ENCODE peak calls at places on chromosomes 11 and 22, in nine cellular contexts. Y is stimulated activated CD4-positive, alpha-beta T cell treated with anti-CD3 and anti-CD28 coated beads, Interleukin-4, amount 100 ng/mL, for 4 hours; O is glutamatergic neuron; I is stimulated activated CD8-positive, alpha-beta memory T cell treated with anti-CD3 and anti-CD28 coated beads, Interleukin-7, amount 100 ng/mL, for 24 hours; N is A549; F is nephron progenitor cell; Q is coronary artery; S is activated CD4-positive, CD25-positive, alpha-beta regulatory T cell; V is T-helper 1 cell. C is an unnamed sample.

GRCh38 chr11:35641206-35641885 is 21.2 kb upstream of the TRIM44 start:
- DNase-seq in N (no peak), F (no peak), I (no peak), O (no peak), Q (no peak), V (no peak), S (no peak), Y (no peak), C (no peak)

GRCh38 chr11:99422581-99423434 is 402.1 kb downstream of the CNTN5 start:
- DNase-seq in F (no peak), I (no peak), N (no peak), Y (no peak), V (no peak), O (no peak), S (no peak), Q (no peak), C (no peak)

GRCh38 chr22:17817511-17818065 is 43.3 kb upstream of the BID start:
- DNase-seq in Y (no peak), Q (no peak), O (no peak), F (no peak), S (no peak), V (no peak), I (no peak), N (no peak), C (no peak)

GRCh38 chr11:3164138-3164539 is 971 bp downstream of the OSBPL5 start:
- DNase-seq in Q (no peak), I (no peak), O (peak; percentile 39), V (no peak), N (no peak), F (no peak), Y (no peak), S (no peak), C (no peak)

GRCh38 chr11:109059402-109059801 is 362.6 kb upstream of the C11orf87 start:
- DNase-seq in V (no peak), Q (no peak), S (no peak), O (no peak), Y (no peak), I (no peak), N (no peak), F (no peak), C (no peak)

GRCh38 chr11:130313383-130314183 is 1.1 kb downstream of the ZBTB44 start:
- DNase-seq in Y (no peak), Q (no peak), S (no peak), O (no peak), V (peak; percentile 27), I (no peak), F (no peak), N (no peak), C (no peak)

GRCh38 chr11:68125164-68125563 is 4.0 kb upstream of the CHKA start:
- DNase-seq in Y (no peak), I (no peak), O (no peak), F (no peak), S (no peak), V (no peak), N (no peak), Q (no peak), C (no peak)

GRCh38 chr11:2526808-2527381 is 82.1 kb downstream of the KCNQ1 start:
- DNase-seq in S (no peak), N (no peak), Q (peak; percentile 72), O (peak; percentile 8), I (no peak), Y (no peak), V (no peak), F (peak; percentile 26), C (peak; percentile 37)

GRCh38 chr11:14819596-14819995 is 72.4 kb downstream of the CYP2R1 start:
- DNase-seq in N (no peak), V (no peak), O (no peak), S (no peak), I (no peak), F (no peak), Y (no peak), Q (no peak), C (no peak)

GRCh38 chr11:72939031-72939430 is 124.8 kb downstream of the ATG16L2 start:
- DNase-seq in N (no peak), O (no peak), Y (no peak), S (no peak), I (no peak), V (no peak), F (no peak), Q (no peak), C (no peak)

GRCh38 chr22:26199665-26200064 is 30.4 kb downstream of the SEZ6L start:
- DNase-seq in Q (no peak), O (no peak), Y (no peak), I (no peak), F (no peak), N (no peak), V (no peak), S (no peak), C (no peak)

GRCh38 chr11:57735655-57736298 is 5.5 kb upstream of the SELENOH start:
- DNase-seq in O (no peak), N (no peak), F (no peak), I (no peak), Q (no peak), V (no peak), Y (no peak), S (no peak), C (no peak)

GRCh38 chr11:17760102-17761029 is 25.8 kb downstream of the KCNC1 start:
- DNase-seq in Q (no peak), O (peak; percentile 53), F (peak; percentile 68), V (peak; percentile 19), S (no peak), Y (no peak), I (no peak), N (peak; percentile 57), C (no peak)

GRCh38 chr11:62856333-62856910 is 17.0 kb upstream of the WDR74 start:
- DNase-seq in F (no peak), Y (no peak), N (no peak), S (no peak), I (no peak), O (no peak), V (peak; percentile 40), Q (no peak), C (no peak)

GRCh38 chr11:45809456-45810395 is 4.8 kb downstream of the SLC35C1 start:
- DNase-seq in I (no peak), O (no peak), N (no peak), Q (peak; percentile 67), Y (no peak), V (peak; percentile 19), S (no peak), F (no peak), C (no peak)

GRCh38 chr11:20631525-20632168 is 32.2 kb downstream of the SLC6A5 start:
- DNase-seq in F (no peak), Q (no peak), Y (no peak), I (no peak), S (no peak), V (no peak), N (no peak), O (no peak), C (no peak)

GRCh38 chr11:17405232-17406005 is 17.0 kb upstream of the KCNJ11 start:
- DNase-seq in S (no peak), V (no peak), F (peak; percentile 37), I (no peak), Y (no peak), Q (peak; percentile 90), N (peak; percentile 64), O (peak; percentile 61), C (peak; percentile 24)

GRCh38 chr22:46829140-46829891 is 66.9 kb downstream of the TBC1D22A start:
- DNase-seq in I (no peak), N (peak; percentile 72), Y (no peak), V (no peak), O (no peak), S (no peak), F (no peak), Q (peak; percentile 19), C (no peak)

GRCh38 chr11:72114570-72114969 is 2.1 kb upstream of the ANAPC15 start:
- DNase-seq in V (no peak), I (no peak), F (no peak), Q (no peak), Y (no peak), S (no peak), O (no peak), N (no peak), C (no peak)

GRCh38 chr11:65925397-65925796 is 6.2 kb downstream of the DRAP1 start:
- DNase-seq in V (no peak), S (no peak), Q (no peak), O (no peak), N (no peak), F (no peak), Y (no peak), I (no peak), C (no peak)

GRCh38 chr11:68990995-68991780 is 10.4 kb upstream of the MRGPRD start:
- DNase-seq in F (no peak), I (no peak), Y (no peak), N (no peak), O (no peak), S (no peak), V (no peak), Q (no peak), C (no peak)

GRCh38 chr22:41285441-41285819 is 557 bp downstream of the RANGAP1 start:
- DNase-seq in I (peak; percentile 71), O (peak; percentile 83), S (peak; percentile 66), V (peak; percentile 90), F (peak; percentile 50), Y (peak; percentile 93), N (peak; percentile 61), Q (peak; percentile 79), C (no peak)

GRCh38 chr11:27304514-27304913 is 58.5 kb downstream of the CCDC34 start:
- DNase-seq in F (no peak), Q (no peak), N (no peak), V (no peak), Y (no peak), S (no peak), I (no peak), O (no peak), C (no peak)

GRCh38 chr11:36300651-36301050 is 4.6 kb downstream of the PRR5L start:
- DNase-seq in S (no peak), N (no peak), O (no peak), Q (no peak), I (no peak), F (no peak), V (no peak), Y (no peak), C (peak; percentile 26)

GRCh38 chr11:72080326-72081183 is at the start of the genes LRRC51 and NUMA1:
- DNase-seq in N (peak; percentile 100), F (peak; percentile 98), I (peak; percentile 96), O (peak; percentile 96), Q (peak; percentile 100), V (peak; percentile 100), Y (peak; percentile 100), S (peak; percentile 94), C (peak; percentile 99)

GRCh38 chr11:85965202-85965601 is 103.7 kb downstream of the PICALM start:
- DNase-seq in Y (no peak), Q (no peak), O (no peak), V (no peak), F (no peak), S (no peak), N (no peak), I (no peak), C (no peak)

GRCh38 chr11:124837491-124837856 is 27.8 kb upstream of the ROBO3 start:
- DNase-seq in S (no peak), I (no peak), O (no peak), F (no peak), Q (peak; percentile 70), V (peak; percentile 31), Y (no peak), N (peak; percentile 86), C (no peak)

GRCh38 chr11:57310630-57311086 is 14.1 kb downstream of the TNKS1BP1 start:
- DNase-seq in I (no peak), F (no peak), Q (no peak), N (no peak), V (no peak), Y (no peak), S (no peak), O (no peak), C (no peak)

C was measured in tibial nerve.